ENCODE peak calls at places on chromosome 17, in nine cellular contexts. V is fibroblast of the conjunctiva; Z is NCI-H748 treated with DMSO at 0.1 percent for 48 hours; S is KG1; G is neural crest cell; Q is stimulated activated CD8-positive, alpha-beta memory T cell treated with anti-CD3 and anti-CD28 coated beads, Interleukin-15, amount 100 ng/mL, for 1 hour; E is Right ventricle myocardium superior; W is RCC 7860; M is mucosa of descending colon. T is an unnamed sample.

GRCh38 chr17:56985371-56986162 is 7.6 kb downstream of the SCPEP1 start:
- DNase-seq in V (no peak), Q (no peak), W (no peak), Z (no peak), S (no peak), M (no peak), G (no peak), E (no peak), T (no peak)

GRCh38 chr17:50056217-50056960 is 479 bp downstream of the ITGA3 start:
- DNase-seq in Q (peak; percentile 27), E (peak; percentile 75), W (peak; percentile 44), M (peak; percentile 80), G (peak; percentile 61), S (no peak), V (no peak), Z (peak; percentile 44), T (peak; percentile 87)

GRCh38 chr17:59425085-59425901 is 93.8 kb downstream of the YPEL2 start:
- DNase-seq in M (no peak), Q (no peak), S (no peak), W (no peak), E (peak; percentile 70), G (no peak), V (no peak), Z (no peak), T (no peak)

GRCh38 chr17:38864636-38865398 is 5.0 kb upstream of the LASP1 start:
- DNase-seq in Q (no peak), W (peak; percentile 26), M (no peak), G (no peak), S (no peak), V (no peak), Z (peak; percentile 16), E (no peak), T (no peak)

GRCh38 chr17:80992948-80993624 is 1.4 kb downstream of the CHMP6 start:
- DNase-seq in M (peak; percentile 53), E (no peak), G (no peak), Q (no peak), W (no peak), V (no peak), S (no peak), Z (no peak), T (peak; percentile 73)

GRCh38 chr17:31798205-31798724 is 60.8 kb downstream of the COPRS start:
- DNase-seq in Q (no peak), V (no peak), S (no peak), Z (no peak), E (no peak), W (no peak), G (no peak), M (no peak), T (no peak)

GRCh38 chr17:48908853-48909394 is 717 bp downstream of the UBE2Z start:
- DNase-seq in E (peak; percentile 87), S (peak; percentile 53), V (peak; percentile 85), Z (peak; percentile 74), G (peak; percentile 86), Q (peak; percentile 76), W (peak; percentile 64), M (peak; percentile 81), T (peak; percentile 94)

GRCh38 chr17:74268052-74268451 is 6.0 kb upstream of the DNAI2 start:
- DNase-seq in S (no peak), G (no peak), Z (no peak), M (no peak), Q (no peak), E (no peak), V (no peak), W (no peak), T (no peak)

GRCh38 chr17:7043195-7043543 is 723 bp downstream of the SLC16A11 start:
- DNase-seq in E (peak; percentile 56), M (no peak), S (no peak), G (no peak), W (no peak), V (no peak), Q (no peak), Z (no peak), T (no peak)

T was measured in spleen.